ENCODE peak calls at places on chromosomes 6 and 20, in seven cellular contexts. One of them, this sample, is unnamed. For H3K4me1, the result is how much of the 10 kb centered on the place peaks cover.

GRCh38 chr6:16292942-16293341 is 54.6 kb downstream of the GMPR start:
- DNase-seq in naive thymus-derived CD4-positive, alpha-beta T cell: no peak
- DNase-seq in mammary epithelial cell: no peak
- DNase-seq in fibroblast of lung: no peak
- DNase-seq in effector memory CD4-positive, alpha-beta T cell: no peak
- DNase-seq in A673: no peak
- DNase-seq in right cardiac atrium: no peak
- DNase-seq in this sample: no peak

GRCh38 chr6:29676981-29677601 is 3.9 kb downstream of the ZFP57 start:
- DNase-seq in right cardiac atrium: no peak
- DNase-seq in fibroblast of lung: no peak
- DNase-seq in A673: peak
- DNase-seq in effector memory CD4-positive, alpha-beta T cell: no peak
- DNase-seq in naive thymus-derived CD4-positive, alpha-beta T cell: no peak
- DNase-seq in mammary epithelial cell: peak
- DNase-seq in this sample: no peak

GRCh38 chr6:158624684-158625682 is 19.6 kb downstream of the DYNLT1 start:
- DNase-seq in effector memory CD4-positive, alpha-beta T cell: no peak
- DNase-seq in A673: no peak
- DNase-seq in mammary epithelial cell: no peak
- DNase-seq in fibroblast of lung: no peak
- DNase-seq in naive thymus-derived CD4-positive, alpha-beta T cell: no peak
- DNase-seq in right cardiac atrium: no peak
- DNase-seq in this sample: no peak

GRCh38 chr6:150169609-150170008 is 26.8 kb downstream of the PPP1R14C start:
- DNase-seq in naive thymus-derived CD4-positive, alpha-beta T cell: no peak
- DNase-seq in fibroblast of lung: peak
- DNase-seq in mammary epithelial cell: peak
- DNase-seq in effector memory CD4-positive, alpha-beta T cell: no peak
- DNase-seq in right cardiac atrium: no peak
- DNase-seq in A673: peak
- DNase-seq in this sample: no peak

GRCh38 chr6:131172237-131172636 is 37.0 kb downstream of the AKAP7 start:
- DNase-seq in effector memory CD4-positive, alpha-beta T cell: no peak
- DNase-seq in mammary epithelial cell: peak
- DNase-seq in fibroblast of lung: no peak
- DNase-seq in A673: no peak
- DNase-seq in right cardiac atrium: no peak
- DNase-seq in naive thymus-derived CD4-positive, alpha-beta T cell: no peak
- DNase-seq in this sample: no peak

GRCh38 chr6:52231411-52232127 is 12.7 kb downstream of the IL17F start:
- DNase-seq in right cardiac atrium: no peak
- DNase-seq in effector memory CD4-positive, alpha-beta T cell: no peak
- DNase-seq in fibroblast of lung: no peak
- DNase-seq in naive thymus-derived CD4-positive, alpha-beta T cell: no peak
- DNase-seq in mammary epithelial cell: no peak
- DNase-seq in A673: no peak
- DNase-seq in this sample: peak

GRCh38 chr20:50335105-50335504 is 144.5 kb downstream of the CEBPB start:
- DNase-seq in fibroblast of lung: peak
- DNase-seq in effector memory CD4-positive, alpha-beta T cell: no peak
- DNase-seq in mammary epithelial cell: peak
- DNase-seq in A673: peak
- DNase-seq in naive thymus-derived CD4-positive, alpha-beta T cell: no peak
- DNase-seq in right cardiac atrium: no peak
- DNase-seq in this sample: no peak

GRCh38 chr6:168385380-168385779 is 55.6 kb upstream of the SMOC2 start:
- DNase-seq in right cardiac atrium: peak
- DNase-seq in naive thymus-derived CD4-positive, alpha-beta T cell: no peak
- DNase-seq in A673: peak
- DNase-seq in mammary epithelial cell: no peak
- DNase-seq in fibroblast of lung: no peak
- DNase-seq in effector memory CD4-positive, alpha-beta T cell: no peak
- DNase-seq in this sample: no peak

GRCh38 chr6:47967843-47968242 is 143.2 kb downstream of the PTCHD4 start:
- DNase-seq in effector memory CD4-positive, alpha-beta T cell: no peak
- DNase-seq in A673: no peak
- DNase-seq in fibroblast of lung: peak
- DNase-seq in naive thymus-derived CD4-positive, alpha-beta T cell: no peak
- DNase-seq in right cardiac atrium: no peak
- DNase-seq in mammary epithelial cell: peak
- DNase-seq in this sample: no peak

GRCh38 chr20:62782149-62782892 is 14.0 kb upstream of the MRGBP start:
- DNase-seq in effector memory CD4-positive, alpha-beta T cell: no peak
- DNase-seq in A673: peak
- DNase-seq in fibroblast of lung: no peak
- DNase-seq in mammary epithelial cell: no peak
- DNase-seq in right cardiac atrium: no peak
- DNase-seq in naive thymus-derived CD4-positive, alpha-beta T cell: no peak
- DNase-seq in this sample: no peak

GRCh38 chr20:62778601-62779416 is 17.5 kb upstream of the MRGBP start:
- DNase-seq in mammary epithelial cell: no peak
- DNase-seq in A673: no peak
- DNase-seq in right cardiac atrium: no peak
- DNase-seq in naive thymus-derived CD4-positive, alpha-beta T cell: no peak
- DNase-seq in fibroblast of lung: no peak
- DNase-seq in effector memory CD4-positive, alpha-beta T cell: no peak
- DNase-seq in this sample: no peak

GRCh38 chr20:62779417-62779685 is 16.9 kb upstream of the MRGBP start:
- DNase-seq in naive thymus-derived CD4-positive, alpha-beta T cell: no peak
- DNase-seq in mammary epithelial cell: no peak
- DNase-seq in A673: no peak
- DNase-seq in right cardiac atrium: no peak
- DNase-seq in fibroblast of lung: no peak
- DNase-seq in effector memory CD4-positive, alpha-beta T cell: no peak
- DNase-seq in this sample: no peak

GRCh38 chr20:62780696-62781095 is 15.6 kb upstream of the MRGBP start:
- DNase-seq in fibroblast of lung: no peak
- DNase-seq in A673: no peak
- DNase-seq in effector memory CD4-positive, alpha-beta T cell: no peak
- DNase-seq in naive thymus-derived CD4-positive, alpha-beta T cell: no peak
- DNase-seq in right cardiac atrium: no peak
- DNase-seq in mammary epithelial cell: no peak
- DNase-seq in this sample: no peak

GRCh38 chr20:62780204-62780603 is 16.1 kb upstream of the MRGBP start:
- DNase-seq in naive thymus-derived CD4-positive, alpha-beta T cell: no peak
- DNase-seq in fibroblast of lung: no peak
- DNase-seq in mammary epithelial cell: no peak
- DNase-seq in effector memory CD4-positive, alpha-beta T cell: no peak
- DNase-seq in A673: no peak
- DNase-seq in right cardiac atrium: no peak
- DNase-seq in this sample: no peak
- H3K27ac ChIP-seq in naive thymus-derived CD4-positive, alpha-beta T cell: no peak
- H3K27ac ChIP-seq in fibroblast of lung: no peak
- H3K27ac ChIP-seq in mammary epithelial cell: no peak
- H3K27ac ChIP-seq in effector memory CD4-positive, alpha-beta T cell: no peak
- H3K27ac ChIP-seq in A673: no peak
- H3K27ac ChIP-seq in right cardiac atrium: no peak
- H3K27ac ChIP-seq in this sample: no peak

DNA sequence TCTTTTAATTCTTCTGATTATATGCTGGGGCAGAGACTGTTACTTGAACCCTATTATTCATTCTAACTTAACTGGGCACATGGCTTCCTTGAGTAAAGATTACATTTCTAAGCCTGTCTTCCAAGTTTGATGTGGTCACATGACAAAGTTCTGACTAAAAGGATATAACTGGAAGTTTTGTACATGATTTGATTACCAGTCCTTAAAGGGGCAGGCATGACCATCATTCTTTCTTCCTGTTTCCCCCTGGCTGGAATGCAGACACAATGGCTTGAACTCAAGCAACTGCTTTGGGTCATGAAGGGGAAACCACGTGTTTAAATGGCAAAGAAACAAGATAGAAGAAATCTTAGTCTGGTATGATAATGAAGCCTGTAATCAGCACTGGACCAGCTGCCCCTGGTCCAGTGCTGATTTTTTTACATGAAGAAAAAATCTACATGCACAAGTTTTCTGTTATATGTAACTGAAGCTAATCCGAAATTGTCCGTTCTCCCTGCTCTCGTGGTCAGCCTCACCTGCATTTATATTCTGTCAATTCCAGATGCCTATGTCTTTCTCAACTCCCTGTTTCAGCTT is 15.6 kb upstream of the SHLD1 start:
- DNase-seq in effector memory CD4-positive, alpha-beta T cell: no peak
- DNase-seq in right cardiac atrium: no peak
- DNase-seq in fibroblast of lung: peak
- DNase-seq in naive thymus-derived CD4-positive, alpha-beta T cell: no peak
- DNase-seq in A673: no peak
- DNase-seq in mammary epithelial cell: peak
- DNase-seq in this sample: no peak
- H3K4me1 ChIP-seq in effector memory CD4-positive, alpha-beta T cell: under half
- H3K4me1 ChIP-seq in right cardiac atrium: under half
- H3K4me1 ChIP-seq in fibroblast of lung: under half
- H3K4me1 ChIP-seq in naive thymus-derived CD4-positive, alpha-beta T cell: under half
- H3K4me1 ChIP-seq in A673: under half
- H3K4me1 ChIP-seq in mammary epithelial cell: under half
- H3K4me1 ChIP-seq in this sample: under half

DNA sequence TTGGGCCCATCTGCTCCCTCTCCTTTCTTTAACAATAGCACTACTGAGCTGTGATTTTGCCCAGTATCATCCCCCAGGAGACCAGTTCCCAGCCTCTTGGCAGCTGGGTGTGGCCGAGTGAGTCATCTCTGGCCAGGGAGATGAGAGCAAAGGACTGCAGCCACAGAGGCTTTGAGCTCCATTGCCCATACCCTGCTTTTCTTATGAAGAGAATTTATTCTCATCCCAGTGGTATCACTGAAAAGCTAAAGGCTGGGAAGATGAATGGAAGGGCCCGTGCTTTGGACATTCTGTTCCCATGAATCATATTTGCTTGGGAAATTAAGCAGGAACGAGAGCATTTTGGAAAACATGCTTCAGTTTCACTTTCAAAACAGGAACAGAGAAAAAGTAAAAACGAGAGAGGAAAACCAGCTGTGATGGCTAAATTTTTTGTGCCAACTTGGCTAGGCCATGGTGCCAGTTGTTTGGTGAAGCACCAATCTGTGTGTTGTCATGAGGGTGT is 14.9 kb downstream of the CST3 start:
- DNase-seq in mammary epithelial cell: peak
- DNase-seq in effector memory CD4-positive, alpha-beta T cell: no peak
- DNase-seq in A673: peak
- DNase-seq in naive thymus-derived CD4-positive, alpha-beta T cell: no peak
- DNase-seq in right cardiac atrium: peak
- DNase-seq in fibroblast of lung: peak
- DNase-seq in this sample: no peak
- H3K4me3 ChIP-seq in mammary epithelial cell: peak
- H3K4me3 ChIP-seq in effector memory CD4-positive, alpha-beta T cell: no peak
- H3K4me3 ChIP-seq in A673: no peak
- H3K4me3 ChIP-seq in naive thymus-derived CD4-positive, alpha-beta T cell: no peak
- H3K4me3 ChIP-seq in right cardiac atrium: peak
- H3K4me3 ChIP-seq in fibroblast of lung: peak
- H3K4me3 ChIP-seq in this sample: no peak

GRCh38 chr6:2911171-2911570 is 8.1 kb upstream of the SERPINB9 start:
- DNase-seq in effector memory CD4-positive, alpha-beta T cell: no peak
- DNase-seq in A673: no peak
- DNase-seq in fibroblast of lung: no peak
- DNase-seq in right cardiac atrium: no peak
- DNase-seq in mammary epithelial cell: peak
- DNase-seq in naive thymus-derived CD4-positive, alpha-beta T cell: no peak
- DNase-seq in this sample: no peak
- H3K27ac ChIP-seq in effector memory CD4-positive, alpha-beta T cell: no peak
- H3K27ac ChIP-seq in A673: no peak
- H3K27ac ChIP-seq in fibroblast of lung: no peak
- H3K27ac ChIP-seq in right cardiac atrium: no peak
- H3K27ac ChIP-seq in mammary epithelial cell: no peak
- H3K27ac ChIP-seq in naive thymus-derived CD4-positive, alpha-beta T cell: no peak
- H3K27ac ChIP-seq in this sample: no peak

DNA sequence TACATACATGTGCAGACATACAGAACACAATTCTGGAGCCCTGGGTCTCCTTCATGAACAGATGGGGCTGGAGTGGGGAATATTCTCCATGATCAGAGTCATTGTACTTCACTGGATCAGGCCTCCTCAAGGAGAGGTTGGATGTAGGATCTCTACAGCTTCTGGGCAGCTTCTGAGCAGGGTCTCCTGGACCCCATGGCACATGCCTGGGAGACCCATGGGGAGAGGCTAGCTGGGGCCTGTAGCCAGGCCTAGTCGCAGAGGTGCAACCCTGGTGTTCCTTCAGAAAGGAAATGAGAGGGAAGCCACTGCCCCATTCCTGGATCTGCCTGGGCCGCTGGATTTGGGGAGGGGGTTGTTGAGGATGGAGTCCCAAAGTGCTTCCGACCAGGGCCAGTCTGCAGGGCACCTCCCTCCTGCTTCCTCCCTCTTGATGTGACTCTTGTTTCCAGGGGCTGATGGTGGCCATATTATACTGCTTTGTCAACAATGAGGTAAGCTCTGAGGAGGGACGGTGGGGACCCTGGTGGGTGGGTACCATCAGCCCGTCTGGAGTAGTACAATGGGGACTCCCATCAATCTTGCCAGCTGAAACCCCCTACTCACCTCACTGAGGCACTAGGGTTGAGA is 31.8 kb downstream of the GLP1R start:
- DNase-seq in effector memory CD4-positive, alpha-beta T cell: no peak
- DNase-seq in fibroblast of lung: no peak
- DNase-seq in naive thymus-derived CD4-positive, alpha-beta T cell: no peak
- DNase-seq in mammary epithelial cell: no peak
- DNase-seq in A673: no peak
- DNase-seq in right cardiac atrium: no peak
- DNase-seq in this sample: no peak
- H3K4me1 ChIP-seq in effector memory CD4-positive, alpha-beta T cell: under half
- H3K4me1 ChIP-seq in fibroblast of lung: under half
- H3K4me1 ChIP-seq in naive thymus-derived CD4-positive, alpha-beta T cell: under half
- H3K4me1 ChIP-seq in mammary epithelial cell: under half
- H3K4me1 ChIP-seq in A673: under half
- H3K4me1 ChIP-seq in right cardiac atrium: under half
- H3K4me1 ChIP-seq in this sample: under half

GRCh38 chr20:35738410-35739179 is 3.5 kb downstream of the RBM39 start:
- DNase-seq in mammary epithelial cell: no peak
- DNase-seq in right cardiac atrium: no peak
- DNase-seq in fibroblast of lung: no peak
- DNase-seq in effector memory CD4-positive, alpha-beta T cell: no peak
- DNase-seq in A673: no peak
- DNase-seq in naive thymus-derived CD4-positive, alpha-beta T cell: no peak
- DNase-seq in this sample: no peak
- H3K4me3 ChIP-seq in mammary epithelial cell: peak
- H3K4me3 ChIP-seq in right cardiac atrium: no peak
- H3K4me3 ChIP-seq in fibroblast of lung: no peak
- H3K4me3 ChIP-seq in effector memory CD4-positive, alpha-beta T cell: peak
- H3K4me3 ChIP-seq in A673: no peak
- H3K4me3 ChIP-seq in naive thymus-derived CD4-positive, alpha-beta T cell: no peak
- H3K4me3 ChIP-seq in this sample: peak

GRCh38 chr6:20608371-20608770 is 74.1 kb downstream of the CDKAL1 start:
- DNase-seq in A673: no peak
- DNase-seq in effector memory CD4-positive, alpha-beta T cell: no peak
- DNase-seq in right cardiac atrium: no peak
- DNase-seq in fibroblast of lung: no peak
- DNase-seq in mammary epithelial cell: no peak
- DNase-seq in naive thymus-derived CD4-positive, alpha-beta T cell: no peak
- DNase-seq in this sample: no peak

GRCh38 chr6:20606831-20607230 is 72.6 kb downstream of the CDKAL1 start:
- DNase-seq in mammary epithelial cell: no peak
- DNase-seq in fibroblast of lung: no peak
- DNase-seq in A673: no peak
- DNase-seq in naive thymus-derived CD4-positive, alpha-beta T cell: no peak
- DNase-seq in effector memory CD4-positive, alpha-beta T cell: no peak
- DNase-seq in right cardiac atrium: no peak
- DNase-seq in this sample: no peak

GRCh38 chr6:20605581-20605980 is 71.3 kb downstream of the CDKAL1 start:
- DNase-seq in effector memory CD4-positive, alpha-beta T cell: no peak
- DNase-seq in A673: no peak
- DNase-seq in mammary epithelial cell: peak
- DNase-seq in right cardiac atrium: no peak
- DNase-seq in naive thymus-derived CD4-positive, alpha-beta T cell: no peak
- DNase-seq in fibroblast of lung: peak
- DNase-seq in this sample: no peak

GRCh38 chr6:20604159-20604558 is 69.9 kb downstream of the CDKAL1 start:
- DNase-seq in effector memory CD4-positive, alpha-beta T cell: no peak
- DNase-seq in right cardiac atrium: no peak
- DNase-seq in A673: no peak
- DNase-seq in mammary epithelial cell: no peak
- DNase-seq in fibroblast of lung: no peak
- DNase-seq in naive thymus-derived CD4-positive, alpha-beta T cell: no peak
- DNase-seq in this sample: no peak

GRCh38 chr6:20605061-20605460 is 70.8 kb downstream of the CDKAL1 start:
- DNase-seq in A673: no peak
- DNase-seq in effector memory CD4-positive, alpha-beta T cell: no peak
- DNase-seq in mammary epithelial cell: peak
- DNase-seq in fibroblast of lung: no peak
- DNase-seq in right cardiac atrium: no peak
- DNase-seq in naive thymus-derived CD4-positive, alpha-beta T cell: no peak
- DNase-seq in this sample: no peak
- H3K27ac ChIP-seq in A673: no peak
- H3K27ac ChIP-seq in effector memory CD4-positive, alpha-beta T cell: no peak
- H3K27ac ChIP-seq in mammary epithelial cell: no peak
- H3K27ac ChIP-seq in fibroblast of lung: no peak
- H3K27ac ChIP-seq in right cardiac atrium: no peak
- H3K27ac ChIP-seq in naive thymus-derived CD4-positive, alpha-beta T cell: no peak
- H3K27ac ChIP-seq in this sample: no peak

This sample was measured in CD8-positive, alpha-beta memory T cell.